ENCODE peak calls at places on chromosome 16, in five cellular contexts. One of them, this sample, is unnamed.

GRCh38 chr16:12518238-12519004 is 285.3 kb downstream of the CPPED1 start:
- DNase-seq in H1: no peak
- DNase-seq in GM12878: no peak
- DNase-seq in NT2/D1: no peak
- DNase-seq in HEK293T: no peak
- DNase-seq in this sample: no peak

GRCh38 chr16:54031107-54031760 is 255.4 kb downstream of the IRX3 start:
- DNase-seq in H1: no peak
- DNase-seq in HEK293T: no peak
- DNase-seq in NT2/D1: no peak
- DNase-seq in GM12878: no peak
- DNase-seq in this sample: no peak

GRCh38 chr16:35134471-35134870 is 1675.1 kb downstream of the TP53TG3F start:
- DNase-seq in GM12878: no peak
- DNase-seq in HEK293T: no peak
- DNase-seq in H1: no peak
- DNase-seq in NT2/D1: no peak
- DNase-seq in this sample: no peak

GRCh38 chr16:75179208-75179607 is 27.8 kb downstream of the CTRB2 start:
- DNase-seq in GM12878: no peak
- DNase-seq in HEK293T: no peak
- DNase-seq in H1: no peak
- DNase-seq in NT2/D1: no peak
- DNase-seq in this sample: no peak

GRCh38 chr16:20792216-20792615 is 14.1 kb downstream of the ERI2 start:
- DNase-seq in HEK293T: no peak
- DNase-seq in H1: no peak
- DNase-seq in NT2/D1: no peak
- DNase-seq in GM12878: no peak
- DNase-seq in this sample: no peak

GRCh38 chr16:3295783-3296182 is 9.4 kb downstream of the TIGD7 start:
- DNase-seq in H1: no peak
- DNase-seq in HEK293T: no peak
- DNase-seq in NT2/D1: no peak
- DNase-seq in GM12878: no peak
- DNase-seq in this sample: no peak

GRCh38 chr16:69754143-69754468 is 620 bp downstream of the NOB1 start:
- DNase-seq in GM12878: no peak
- DNase-seq in HEK293T: no peak
- DNase-seq in NT2/D1: no peak
- DNase-seq in H1: no peak
- DNase-seq in this sample: no peak

GRCh38 chr16:9557713-9558112 is 466.3 kb downstream of the HAPSTR1 start:
- DNase-seq in NT2/D1: no peak
- DNase-seq in HEK293T: no peak
- DNase-seq in H1: no peak
- DNase-seq in GM12878: no peak
- DNase-seq in this sample: no peak

GRCh38 chr16:48212033-48212432 is 32.1 kb upstream of the LONP2 start:
- DNase-seq in NT2/D1: no peak
- DNase-seq in HEK293T: no peak
- DNase-seq in GM12878: no peak
- DNase-seq in H1: no peak
- DNase-seq in this sample: no peak
- TF ChIP-seq SUZ12 in NT2/D1: no peak
- TF ChIP-seq SUZ12 in HEK293T: no peak
- TF ChIP-seq SUZ12 in GM12878: no peak
- TF ChIP-seq SUZ12 in H1: no peak
- TF ChIP-seq SUZ12 in this sample: no peak

DNA sequence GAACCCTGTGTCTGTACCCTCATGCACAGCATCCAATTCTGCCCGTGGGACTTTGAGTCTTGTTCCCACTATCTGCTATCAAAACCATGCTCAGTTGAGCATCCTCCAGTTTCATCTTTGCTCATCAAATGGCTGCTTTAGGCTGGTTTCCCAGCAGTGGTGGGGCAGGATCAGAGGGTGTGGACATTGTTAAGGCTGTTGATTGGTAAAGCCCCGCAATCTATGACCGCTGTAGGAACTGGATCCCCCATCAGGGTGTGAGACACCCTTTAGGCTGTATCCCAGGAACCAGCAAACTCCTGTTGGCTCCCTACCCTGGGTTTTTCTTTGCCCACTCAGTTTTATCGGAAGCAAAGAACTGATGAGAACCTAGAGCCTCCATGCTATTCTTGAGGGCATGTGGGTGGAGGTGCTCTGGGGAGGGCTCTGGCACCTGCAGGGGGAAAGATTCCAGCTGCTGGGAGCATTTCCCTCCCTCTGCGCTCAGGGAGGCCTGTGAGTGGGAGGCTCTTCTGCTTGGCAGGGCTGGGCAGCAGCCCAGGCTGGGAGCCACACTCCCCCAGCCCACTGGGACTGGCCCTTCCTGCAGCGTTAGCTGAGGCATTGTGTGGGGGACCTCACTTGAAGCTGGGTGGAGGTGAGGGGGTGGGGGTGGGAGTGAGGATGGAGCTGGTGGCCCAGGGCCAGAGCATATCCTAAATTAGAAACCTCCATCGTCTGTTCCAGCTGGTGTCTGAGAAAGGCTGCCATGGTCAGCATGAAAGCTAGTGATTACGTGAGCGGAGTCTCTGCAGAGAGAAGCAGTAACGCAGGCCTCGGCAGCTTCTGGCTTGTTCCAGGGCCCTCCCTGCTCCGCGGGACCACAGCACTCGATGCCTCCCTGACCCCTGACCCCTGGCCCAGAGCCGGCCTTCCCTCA is 160.6 kb downstream of the IRF8 start:
- DNase-seq in HEK293T: no peak
- DNase-seq in GM12878: no peak
- DNase-seq in H1: no peak
- DNase-seq in NT2/D1: no peak
- DNase-seq in this sample: no peak
- TF ChIP-seq SUZ12 in HEK293T: no peak
- TF ChIP-seq SUZ12 in GM12878: no peak
- TF ChIP-seq SUZ12 in H1: no peak
- TF ChIP-seq SUZ12 in NT2/D1: no peak
- TF ChIP-seq SUZ12 in this sample: no peak

DNA sequence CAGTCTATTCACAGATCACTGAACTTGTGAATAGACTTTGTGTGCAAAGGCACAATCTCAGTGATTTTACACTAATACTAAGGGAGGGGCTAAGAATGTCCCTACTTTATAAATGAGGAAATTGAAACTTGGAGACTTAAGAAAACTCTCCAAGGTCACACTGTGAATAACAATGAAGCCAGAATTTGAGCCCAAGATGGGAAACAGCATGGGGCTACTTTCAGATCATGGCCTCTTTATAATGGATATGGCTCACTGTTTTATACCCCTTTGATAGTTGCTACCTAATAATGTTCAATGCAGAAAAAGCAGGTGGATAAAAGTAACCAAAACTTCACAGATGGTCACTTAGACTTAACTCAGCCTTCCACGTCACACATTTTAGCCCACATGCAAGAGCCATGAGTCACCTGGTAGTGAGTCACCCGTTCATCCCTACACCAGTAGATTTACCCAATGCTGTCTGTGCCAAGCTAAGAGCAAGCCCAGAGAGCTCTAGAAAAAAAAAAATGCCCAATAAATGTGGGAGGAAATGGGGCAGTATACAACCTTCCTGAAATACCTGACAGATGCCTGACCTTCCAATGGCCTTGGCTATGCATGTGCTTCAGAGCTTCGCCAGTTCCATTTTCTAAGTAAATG is 219.8 kb downstream of the TMEM114 start:
- DNase-seq in HEK293T: no peak
- DNase-seq in H1: peak; percentile 5
- DNase-seq in GM12878: no peak
- DNase-seq in NT2/D1: peak; percentile 32
- DNase-seq in this sample: peak; percentile 28
- TF ChIP-seq SUZ12 in HEK293T: no peak
- TF ChIP-seq SUZ12 in H1: no peak
- TF ChIP-seq SUZ12 in GM12878: no peak
- TF ChIP-seq SUZ12 in NT2/D1: no peak
- TF ChIP-seq SUZ12 in this sample: no peak

GRCh38 chr16:31087481-31087880 is 1.3 kb downstream of the PRSS53 start:
- DNase-seq in GM12878: no peak
- DNase-seq in H1: no peak
- DNase-seq in NT2/D1: no peak
- DNase-seq in HEK293T: no peak
- DNase-seq in this sample: no peak

GRCh38 chr16:31087971-31088370 is 772 bp downstream of the PRSS53 start:
- DNase-seq in HEK293T: no peak
- DNase-seq in H1: no peak
- DNase-seq in NT2/D1: no peak
- DNase-seq in GM12878: no peak
- DNase-seq in this sample: no peak

GRCh38 chr16:31089199-31089598 is 456 bp upstream of the PRSS53 start:
- DNase-seq in NT2/D1: no peak
- DNase-seq in H1: no peak
- DNase-seq in HEK293T: no peak
- DNase-seq in GM12878: no peak
- DNase-seq in this sample: no peak

GRCh38 chr16:31090540-31090939 is 1.8 kb upstream of the PRSS53 start:
- DNase-seq in HEK293T: no peak
- DNase-seq in NT2/D1: no peak
- DNase-seq in H1: no peak
- DNase-seq in GM12878: no peak
- DNase-seq in this sample: no peak

GRCh38 chr16:31088459-31089183 is at the start of gene PRSS53:
- DNase-seq in GM12878: no peak
- DNase-seq in NT2/D1: no peak
- DNase-seq in H1: no peak
- DNase-seq in HEK293T: no peak
- DNase-seq in this sample: no peak
- TF ChIP-seq SUZ12 in GM12878: no peak
- TF ChIP-seq SUZ12 in NT2/D1: no peak
- TF ChIP-seq SUZ12 in H1: no peak
- TF ChIP-seq SUZ12 in HEK293T: no peak
- TF ChIP-seq SUZ12 in this sample: no peak